ENCODE peak calls at places on chromosomes 5 and 9, in five cellular contexts. U is naive thymus-derived CD4-positive, alpha-beta T cell; N is SHP77; A is stimulated activated CD8-positive, alpha-beta memory T cell treated with anti-CD3 and anti-CD28 coated beads, Interleukin-12 subunit alpha, Interleukin-12 subunit beta, amount 100 ng/mL, for 4 hours; W is NCI-H1092. J is an unnamed sample.

GRCh38 chr5:102975457-102976182 is 144.3 kb downstream of the GIN1 start:
- DNase-seq in U (no peak), A (no peak), N (no peak), W (no peak), J (peak)

GRCh38 chr9:34671307-34671706 is 8.8 kb upstream of the CCL27 start:
- DNase-seq in N (no peak), W (no peak), U (no peak), A (no peak), J (no peak)

GRCh38 chr5:39249560-39250274 is 30.4 kb upstream of the FYB1 start:
- DNase-seq in W (no peak), N (no peak), A (no peak), U (no peak), J (no peak)

GRCh38 chr9:133731876-133732321 is 6.3 kb downstream of the SARDH start:
- DNase-seq in W (peak), N (peak), U (no peak), A (no peak), J (no peak)

GRCh38 chr5:77175235-77175634 is 35.2 kb upstream of the PDE8B start:
- DNase-seq in N (no peak), W (no peak), A (no peak), U (no peak), J (no peak)

GRCh38 chr9:91676042-91676441 is 252.4 kb upstream of the NFIL3 start:
- DNase-seq in U (no peak), W (peak), N (no peak), A (no peak), J (no peak)

GRCh38 chr5:146032911-146033310 is 72.5 kb downstream of the PLAC8L1 start:
- DNase-seq in N (no peak), W (no peak), U (no peak), A (no peak), J (no peak)

GRCh38 chr9:130824079-130824478 is 11.0 kb upstream of the ABL1 start:
- DNase-seq in N (no peak), A (no peak), W (no peak), U (no peak), J (no peak)

GRCh38 chr5:80492741-80493140 is 4.8 kb downstream of the FAM151B start:
- DNase-seq in W (no peak), A (no peak), U (no peak), N (no peak), J (no peak)

GRCh38 chr9:127567898-127568617 is 44.0 kb upstream of the STXBP1 start:
- DNase-seq in A (no peak), N (no peak), W (no peak), U (peak), J (no peak)

GRCh38 chr5:160479926-160480325 is 58.3 kb downstream of the PTTG1 start:
- DNase-seq in U (no peak), W (no peak), N (no peak), A (no peak), J (no peak)

GRCh38 chr5:39379683-39380082 is 15.4 kb upstream of the C9 start:
- DNase-seq in A (no peak), N (no peak), U (no peak), W (no peak), J (no peak)

GRCh38 chr5:120053841-120054240 is 410.3 kb upstream of the PRR16 start:
- DNase-seq in N (no peak), A (no peak), W (no peak), U (no peak), J (no peak)

GRCh38 chr5:43016217-43016779 is 23.8 kb downstream of the ANXA2R start:
- DNase-seq in N (no peak), W (no peak), U (no peak), A (no peak), J (no peak)

GRCh38 chr5:137997726-137998213 is 35.1 kb downstream of the FAM13B start:
- DNase-seq in A (no peak), N (no peak), W (no peak), U (no peak), J (no peak)

GRCh38 chr5:17127743-17128231 is 89.6 kb upstream of the BASP1 start:
- DNase-seq in N (no peak), W (no peak), U (no peak), A (no peak), J (peak)

J was measured in AG04449.